ENCODE peak calls at places on chromosomes 12 and 14, in four cellular contexts. One of them, this sample, is unnamed.
A peak's percentile ranks its signal among the peaks of the same experiment; 100 is the strongest.

GRCh38 chr14:22820731-22821130 is 5.5 kb upstream of the SLC7A7 start:
- DNase-seq in GM12878: no peak
- DNase-seq in K562: no peak
- DNase-seq in A549: peak; percentile 28
- DNase-seq in this sample: no peak

GRCh38 chr12:1644523-1645438 is 15.8 kb downstream of the WNT5B start:
- DNase-seq in GM12878: no peak
- DNase-seq in K562: no peak
- DNase-seq in A549: no peak
- DNase-seq in this sample: peak; percentile 91

GRCh38 chr12:88562846-88563582 is 17.3 kb downstream of the KITLG start:
- DNase-seq in GM12878: no peak
- DNase-seq in K562: no peak
- DNase-seq in A549: no peak
- DNase-seq in this sample: peak; percentile 65

GRCh38 chr14:41642402-41643195 is 35.9 kb downstream of the LRFN5 start:
- DNase-seq in GM12878: no peak
- DNase-seq in K562: no peak
- DNase-seq in A549: no peak
- DNase-seq in this sample: no peak

GRCh38 chr12:50887191-50887590 is 44.5 kb downstream of the TMPRSS12 start:
- DNase-seq in GM12878: no peak
- DNase-seq in K562: no peak
- DNase-seq in A549: no peak
- DNase-seq in this sample: peak; percentile 18

GRCh38 chr14:28468191-28469151 is 298.1 kb upstream of the FOXG1 start:
- DNase-seq in GM12878: no peak
- DNase-seq in K562: no peak
- DNase-seq in A549: peak; percentile 31
- DNase-seq in this sample: no peak

GRCh38 chr12:101746661-101747060 is 7.4 kb upstream of the SYCP3 start:
- DNase-seq in GM12878: no peak
- DNase-seq in K562: no peak
- DNase-seq in A549: no peak
- DNase-seq in this sample: peak; percentile 5

GRCh38 chr14:68593806-68594536 is 198.9 kb downstream of the ZFP36L1 start:
- DNase-seq in GM12878: no peak
- DNase-seq in K562: no peak
- DNase-seq in A549: peak; percentile 59
- DNase-seq in this sample: peak; percentile 45

GRCh38 chr14:58898655-58899316 is 261.0 kb downstream of the DACT1 start:
- DNase-seq in GM12878: no peak
- DNase-seq in K562: no peak
- DNase-seq in A549: peak; percentile 64
- DNase-seq in this sample: peak; percentile 97

GRCh38 chr14:77458249-77458950 is 507 bp downstream of the AHSA1 start:
- DNase-seq in GM12878: no peak
- DNase-seq in K562: peak; percentile 78
- DNase-seq in A549: peak; percentile 18
- DNase-seq in this sample: peak; percentile 18

GRCh38 chr12:104566244-104566993 is 109.7 kb downstream of the CHST11 start:
- DNase-seq in GM12878: no peak
- DNase-seq in K562: no peak
- DNase-seq in A549: no peak
- DNase-seq in this sample: no peak

GRCh38 chr12:77786675-77787074 is 44.0 kb upstream of the NAV3 start:
- DNase-seq in GM12878: no peak
- DNase-seq in K562: no peak
- DNase-seq in A549: no peak
- DNase-seq in this sample: no peak

GRCh38 chr12:15977999-15978398 is 66.9 kb downstream of the DERA start:
- DNase-seq in GM12878: no peak
- DNase-seq in K562: no peak
- DNase-seq in A549: no peak
- DNase-seq in this sample: no peak

GRCh38 chr12:7439579-7440505 is 4.1 kb downstream of the CD163L1 start:
- DNase-seq in GM12878: no peak
- DNase-seq in K562: peak; percentile 83
- DNase-seq in A549: peak; percentile 93
- DNase-seq in this sample: peak; percentile 41

GRCh38 chr14:51094282-51094821 is 553 bp downstream of the TRIM9 start:
- DNase-seq in GM12878: no peak
- DNase-seq in K562: no peak
- DNase-seq in A549: peak; percentile 46
- DNase-seq in this sample: no peak

GRCh38 chr14:75982724-75983358 is 1.0 kb upstream of the TGFB3 start:
- DNase-seq in GM12878: no peak
- DNase-seq in K562: no peak
- DNase-seq in A549: peak; percentile 35
- DNase-seq in this sample: peak; percentile 61

GRCh38 chr12:78441737-78442453 is 422.7 kb upstream of the SYT1 start:
- DNase-seq in GM12878: no peak
- DNase-seq in K562: no peak
- DNase-seq in A549: no peak
- DNase-seq in this sample: peak; percentile 17

GRCh38 chr14:105294142-105294597 is 6.6 kb downstream of the BRF1 start:
- DNase-seq in GM12878: no peak
- DNase-seq in K562: no peak
- DNase-seq in A549: no peak
- DNase-seq in this sample: peak; percentile 50

GRCh38 chr12:34335819-34336262 is 313.5 kb downstream of the ALG10 start:
- DNase-seq in GM12878: no peak
- DNase-seq in K562: peak; percentile 80
- DNase-seq in A549: peak; percentile 85
- DNase-seq in this sample: no peak

GRCh38 chr14:77139540-77140342 is 1.9 kb downstream of the ZDHHC22 start:
- DNase-seq in GM12878: no peak
- DNase-seq in K562: peak; percentile 58
- DNase-seq in A549: peak; percentile 59
- DNase-seq in this sample: no peak

GRCh38 chr12:126464157-126464556 is 1398.9 kb downstream of the AACS start:
- DNase-seq in GM12878: no peak
- DNase-seq in K562: no peak
- DNase-seq in A549: no peak
- DNase-seq in this sample: no peak

GRCh38 chr14:96096639-96097610 is 57.8 kb downstream of the C14orf132 start:
- DNase-seq in GM12878: no peak
- DNase-seq in K562: no peak
- DNase-seq in A549: no peak
- DNase-seq in this sample: no peak

GRCh38 chr12:122834229-122834920 is 882 bp upstream of the HIP1R start:
- DNase-seq in GM12878: no peak
- DNase-seq in K562: peak; percentile 43
- DNase-seq in A549: peak; percentile 79
- DNase-seq in this sample: peak; percentile 44

GRCh38 chr14:95527392-95528002 is 7.4 kb upstream of the GLRX5 start:
- DNase-seq in GM12878: no peak
- DNase-seq in K562: peak; percentile 51
- DNase-seq in A549: peak; percentile 44
- DNase-seq in this sample: peak; percentile 84

GRCh38 chr12:25694072-25694471 is 141.0 kb upstream of the LMNTD1 start:
- DNase-seq in GM12878: no peak
- DNase-seq in K562: peak; percentile 25
- DNase-seq in A549: peak; percentile 37
- DNase-seq in this sample: peak; percentile 85

GRCh38 chr12:14896477-14897184 is 11.0 kb upstream of the MGP start:
- DNase-seq in GM12878: no peak
- DNase-seq in K562: peak; percentile 55
- DNase-seq in A549: no peak
- DNase-seq in this sample: peak; percentile 79

DNA sequence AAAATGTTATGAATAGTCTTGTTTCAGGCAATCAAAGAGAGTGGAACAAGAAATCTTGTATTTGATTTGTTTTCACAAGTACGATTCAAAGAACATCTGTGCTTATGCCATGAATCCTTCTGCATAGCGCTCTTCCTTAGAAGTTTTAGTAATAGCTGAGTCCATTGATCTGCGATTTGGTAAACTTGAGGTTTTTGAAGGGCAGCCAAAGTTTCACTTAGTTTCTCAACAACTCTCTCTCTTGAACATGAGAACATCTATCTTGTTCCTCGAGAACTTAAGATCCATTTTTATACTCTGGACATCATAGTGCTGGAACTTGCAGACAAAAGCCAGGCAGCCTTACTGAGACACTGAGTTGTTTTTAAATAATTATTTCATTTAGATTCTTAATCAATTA is 96.2 kb upstream of the USP15 start:
- DNase-seq in GM12878: no peak
- DNase-seq in K562: no peak
- DNase-seq in A549: no peak
- DNase-seq in this sample: no peak
- TF ChIP-seq BHLHE40 in GM12878: no peak
- TF ChIP-seq BHLHE40 in K562: no peak
- TF ChIP-seq BHLHE40 in A549: no peak
- TF ChIP-seq BHLHE40 in this sample: no peak

DNA sequence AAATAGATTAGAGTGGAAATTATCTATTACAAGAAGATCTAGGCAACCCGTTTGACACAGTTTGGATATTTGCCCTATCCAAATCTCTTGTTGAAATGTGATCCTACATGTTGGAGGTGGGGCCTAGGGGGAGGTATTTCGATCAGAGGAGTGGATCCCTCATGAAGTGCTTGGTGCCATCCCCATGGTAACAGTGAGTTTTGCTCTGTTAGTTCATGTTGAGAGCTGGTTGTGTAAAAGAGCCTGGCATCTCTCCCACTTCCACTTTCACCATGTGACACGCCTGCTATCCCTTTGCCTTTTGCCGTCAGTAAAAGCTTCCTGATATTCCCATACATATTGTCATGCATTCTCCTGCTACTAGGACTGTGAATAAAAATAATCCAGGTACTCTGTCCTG is 66.4 kb upstream of the FLRT2 start:
- DNase-seq in GM12878: no peak
- DNase-seq in K562: no peak
- DNase-seq in A549: peak; percentile 23
- DNase-seq in this sample: no peak
- TF ChIP-seq ELK1 in GM12878: no peak
- TF ChIP-seq ELK1 in K562: no peak
- TF ChIP-seq ELK1 in A549: no peak
- TF ChIP-seq ELK1 in this sample: no peak

GRCh38 chr14:54509546-54510501 is at the start of gene CGRRF1:
- DNase-seq in GM12878: peak; percentile 91
- DNase-seq in K562: peak; percentile 95
- DNase-seq in A549: peak; percentile 98
- DNase-seq in this sample: peak; percentile 98
- TF ChIP-seq CTCF in GM12878: peak; percentile 52
- TF ChIP-seq CTCF in K562: peak; percentile 60
- TF ChIP-seq CTCF in A549: peak; percentile 33
- TF ChIP-seq CTCF in this sample: peak; percentile 48

GRCh38 chr14:99809864-99810854 is 16.9 kb downstream of the EML1 start:
- DNase-seq in GM12878: no peak
- DNase-seq in K562: no peak
- DNase-seq in A549: no peak
- DNase-seq in this sample: no peak
- TF ChIP-seq BHLHE40 in GM12878: no peak
- TF ChIP-seq BHLHE40 in K562: no peak
- TF ChIP-seq BHLHE40 in A549: no peak
- TF ChIP-seq BHLHE40 in this sample: no peak

DNA sequence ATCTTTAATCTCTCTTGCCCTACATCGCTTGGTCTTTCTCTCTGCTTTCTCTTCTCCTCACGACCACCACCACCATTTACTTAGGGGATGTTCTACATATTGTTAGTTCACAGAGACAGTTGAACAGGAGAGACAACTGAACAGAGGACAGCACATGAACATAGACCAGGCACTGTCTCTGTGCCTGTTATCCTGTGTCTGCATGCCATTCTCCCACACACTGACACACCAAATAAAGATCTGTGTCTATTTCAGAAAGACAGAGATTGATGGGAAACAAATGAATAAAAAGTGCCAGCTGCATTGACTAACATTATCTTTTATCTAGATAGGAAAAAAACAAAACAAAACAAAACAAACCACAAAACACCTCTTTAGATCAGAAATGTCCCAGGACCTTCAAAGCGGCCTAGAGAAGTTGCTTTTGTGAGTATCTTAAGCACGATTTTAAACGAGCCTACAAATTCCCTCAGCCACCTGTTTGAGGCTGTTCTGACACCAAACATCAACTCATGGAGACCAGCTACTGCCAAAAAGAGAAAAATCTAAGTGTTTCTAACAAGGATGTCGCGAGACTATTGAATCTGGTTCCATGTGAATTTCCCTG is 77.6 kb upstream of the PARP11 start:
- DNase-seq in GM12878: no peak
- DNase-seq in K562: no peak
- DNase-seq in A549: no peak
- DNase-seq in this sample: no peak
- TF ChIP-seq ELK1 in GM12878: no peak
- TF ChIP-seq ELK1 in K562: no peak
- TF ChIP-seq ELK1 in A549: no peak
- TF ChIP-seq ELK1 in this sample: no peak

GRCh38 chr14:60079723-60080122 is 12.0 kb upstream of the PCNX4 start:
- DNase-seq in GM12878: no peak
- DNase-seq in K562: no peak
- DNase-seq in A549: no peak
- DNase-seq in this sample: no peak
- TF ChIP-seq CTCF in GM12878: no peak
- TF ChIP-seq CTCF in K562: no peak
- TF ChIP-seq CTCF in A549: no peak
- TF ChIP-seq CTCF in this sample: no peak

GRCh38 chr12:124419292-124420040 is 124.6 kb downstream of the RFLNA start:
- DNase-seq in GM12878: no peak
- DNase-seq in K562: no peak
- DNase-seq in A549: no peak
- DNase-seq in this sample: peak; percentile 97
- TF ChIP-seq BHLHE40 in GM12878: no peak
- TF ChIP-seq BHLHE40 in K562: no peak
- TF ChIP-seq BHLHE40 in A549: no peak
- TF ChIP-seq BHLHE40 in this sample: peak; percentile 45